ENCODE peak calls at places on chromosomes 7 and 10, in eight cellular contexts. Q, Y, W, A, Z, P, T and C are unnamed samples.

GRCh38 chr10:60964257-60965235 is 20.6 kb upstream of the RHOBTB1 start:
- DNase-seq in T (peak), P (peak), A (peak), Y (peak), W (peak), Q (peak), Z (peak), C (peak)

GRCh38 chr10:34046651-34047050 is 712.2 kb upstream of the NRP1 start:
- DNase-seq in T (no peak), Y (no peak), A (no peak), P (no peak), W (no peak), Z (no peak), Q (no peak), C (no peak)

GRCh38 chr10:75402486-75403143 is 1.1 kb upstream of the ZNF503 start:
- DNase-seq in W (peak), T (no peak), Y (peak), P (no peak), Z (peak), A (peak), Q (peak), C (peak)

GRCh38 chr10:129224065-129224464 is 243.0 kb upstream of the MGMT start:
- DNase-seq in A (no peak), Q (no peak), W (no peak), T (no peak), Y (no peak), P (no peak), Z (no peak), C (no peak)

GRCh38 chr7:24778543-24779282 is 21.4 kb upstream of the GSDME start:
- DNase-seq in Z (peak), A (no peak), Q (no peak), Y (no peak), W (no peak), T (peak), P (no peak), C (no peak)

GRCh38 chr10:119238577-119238976 is 31.2 kb downstream of the GRK5 start:
- DNase-seq in Z (no peak), Y (no peak), A (peak), P (no peak), Q (no peak), T (no peak), W (no peak), C (no peak)

GRCh38 chr7:115676080-115676479 is 354.5 kb downstream of the TFEC start:
- DNase-seq in W (peak), Q (no peak), Z (peak), Y (peak), A (no peak), P (no peak), T (peak), C (no peak)

GRCh38 chr10:25756784-25757183 is 177.2 kb upstream of the MYO3A start:
- DNase-seq in W (no peak), Q (no peak), T (no peak), A (no peak), P (no peak), Y (no peak), Z (no peak), C (no peak)

GRCh38 chr10:2972810-2973209 is 94.5 kb upstream of the PFKP start:
- DNase-seq in Z (no peak), P (no peak), W (no peak), Y (no peak), A (no peak), Q (no peak), T (no peak), C (no peak)

GRCh38 chr10:68053553-68053952 is 21.5 kb downstream of the HERC4 start:
- DNase-seq in W (no peak), T (no peak), Z (no peak), P (no peak), A (no peak), Y (no peak), Q (no peak), C (no peak)

GRCh38 chr7:99557196-99557607 is 1.2 kb upstream of the ZNF655 start:
- DNase-seq in Q (no peak), Z (no peak), Y (no peak), T (no peak), W (no peak), A (no peak), P (no peak), C (no peak)

GRCh38 chr7:76369011-76369410 is 10.2 kb upstream of the YWHAG start:
- DNase-seq in Y (no peak), W (no peak), Z (no peak), A (no peak), T (no peak), Q (no peak), P (no peak), C (no peak)

GRCh38 chr7:27204851-27205322 is 5.0 kb upstream of the HOXA13 start:
- DNase-seq in T (no peak), Q (no peak), P (no peak), W (no peak), Y (no peak), Z (no peak), A (no peak), C (no peak)

GRCh38 chr10:18216482-18216881 is 76.3 kb downstream of the CACNB2 start:
- DNase-seq in A (peak), W (no peak), Q (no peak), P (peak), Z (no peak), Y (peak), T (no peak), C (no peak)

GRCh38 chr10:133275683-133276092 is 980 bp downstream of the ADAM8 start:
- DNase-seq in Q (no peak), W (no peak), Y (no peak), P (no peak), A (no peak), Z (no peak), T (no peak), C (no peak)

GRCh38 chr7:80039255-80039884 is 95.3 kb upstream of the GNAI1 start:
- DNase-seq in Y (no peak), Z (no peak), P (no peak), Q (no peak), A (no peak), T (no peak), W (no peak), C (no peak)

GRCh38 chr7:143375298-143376034 is 5.7 kb upstream of the ZYX start:
- DNase-seq in Z (no peak), Y (no peak), T (no peak), A (no peak), P (no peak), Q (no peak), W (no peak), C (no peak)

GRCh38 chr7:27239780-27240731 is 2.5 kb upstream of the EVX1 start:
- DNase-seq in A (no peak), W (no peak), Z (no peak), T (no peak), Q (no peak), Y (no peak), P (no peak), C (no peak)

GRCh38 chr7:129362528-129362927 is 71.7 kb upstream of the STRIP2 start:
- DNase-seq in A (no peak), P (no peak), T (no peak), Y (no peak), W (no peak), Q (no peak), Z (no peak), C (no peak)

GRCh38 chr7:98294798-98295382 is 13.4 kb downstream of the BRI3 start:
- DNase-seq in T (no peak), Q (peak), A (peak), Z (no peak), P (peak), W (peak), Y (no peak), C (peak)

GRCh38 chr7:27997188-27997707 is 183.3 kb downstream of the JAZF1 start:
- DNase-seq in Q (no peak), Z (no peak), T (no peak), A (no peak), Y (no peak), W (no peak), P (no peak), C (no peak)

GRCh38 chr10:13829790-13830189 is 243.0 kb downstream of the PRPF18 start:
- DNase-seq in Y (no peak), Q (no peak), W (no peak), P (no peak), A (no peak), T (no peak), Z (no peak), C (no peak)

GRCh38 chr10:85612378-85612775 is 754.2 kb downstream of the GRID1 start:
- DNase-seq in T (no peak), Q (no peak), P (no peak), Z (no peak), W (no peak), Y (no peak), A (no peak), C (no peak)

GRCh38 chr7:150514748-150515222 is at the start of gene GIMAP7:
- DNase-seq in Q (no peak), P (no peak), T (no peak), Z (no peak), Y (no peak), A (no peak), W (peak), C (no peak)

GRCh38 chr7:84157171-84157570 is 37.4 kb downstream of the SEMA3A start:
- DNase-seq in W (no peak), Z (no peak), Y (no peak), P (no peak), Q (no peak), A (no peak), T (no peak), C (no peak)

GRCh38 chr7:131335639-131336400 is 8.1 kb downstream of the MKLN1 start:
- DNase-seq in T (no peak), W (no peak), P (no peak), Z (no peak), Y (no peak), Q (no peak), A (no peak), C (no peak)

GRCh38 chr10:132443605-132443997 is 46.6 kb downstream of the PWWP2B start:
- DNase-seq in A (peak), Y (no peak), Q (no peak), Z (no peak), T (no peak), W (peak), P (no peak), C (no peak)

GRCh38 chr10:38212460-38212859 is 118.3 kb downstream of the ZNF37A start:
- DNase-seq in W (no peak), Q (no peak), P (no peak), T (no peak), Y (no peak), A (no peak), Z (no peak), C (no peak)

GRCh38 chr10:55550241-55550640 is 749.2 kb upstream of the PCDH15 start:
- DNase-seq in W (no peak), Q (no peak), Y (no peak), A (no peak), Z (no peak), T (no peak), P (no peak), C (no peak)

GRCh38 chr10:19041176-19041575 is 7.4 kb upstream of the MALRD1 start:
- DNase-seq in T (no peak), Y (no peak), Z (no peak), Q (no peak), A (no peak), P (no peak), W (no peak), C (no peak)

GRCh38 chr10:113425596-113425995 is 127.3 kb upstream of the HABP2 start:
- DNase-seq in Y (no peak), T (no peak), A (no peak), Q (no peak), W (no peak), P (no peak), Z (no peak), C (no peak)

GRCh38 chr10:127695431-127695830 is 41.6 kb upstream of the FOXI2 start:
- DNase-seq in W (no peak), P (no peak), T (no peak), Y (no peak), Z (no peak), A (no peak), Q (no peak), C (no peak)

GRCh38 chr10:74967850-74968620 is 141.6 kb downstream of the KAT6B start:
- DNase-seq in Z (no peak), P (peak), Q (no peak), W (no peak), A (no peak), T (no peak), Y (no peak), C (no peak)

GRCh38 chr7:38316733-38317360 is 43.4 kb upstream of the TARP start:
- DNase-seq in P (no peak), Z (no peak), T (no peak), Y (no peak), A (no peak), Q (no peak), W (no peak), C (no peak)
- TF ChIP-seq EP300 in P (no peak), Z (no peak), T (no peak), Y (no peak), A (no peak), Q (no peak), W (no peak), C (no peak)

GRCh38 chr10:97371696-97372095 is 29.4 kb downstream of the RRP12 start:
- DNase-seq in Z (no peak), Q (no peak), Y (no peak), A (no peak), P (no peak), W (no peak), T (no peak), C (no peak)
- TF ChIP-seq EP300 in Z (no peak), Q (no peak), Y (no peak), A (no peak), P (no peak), W (no peak), T (no peak), C (no peak)

DNA sequence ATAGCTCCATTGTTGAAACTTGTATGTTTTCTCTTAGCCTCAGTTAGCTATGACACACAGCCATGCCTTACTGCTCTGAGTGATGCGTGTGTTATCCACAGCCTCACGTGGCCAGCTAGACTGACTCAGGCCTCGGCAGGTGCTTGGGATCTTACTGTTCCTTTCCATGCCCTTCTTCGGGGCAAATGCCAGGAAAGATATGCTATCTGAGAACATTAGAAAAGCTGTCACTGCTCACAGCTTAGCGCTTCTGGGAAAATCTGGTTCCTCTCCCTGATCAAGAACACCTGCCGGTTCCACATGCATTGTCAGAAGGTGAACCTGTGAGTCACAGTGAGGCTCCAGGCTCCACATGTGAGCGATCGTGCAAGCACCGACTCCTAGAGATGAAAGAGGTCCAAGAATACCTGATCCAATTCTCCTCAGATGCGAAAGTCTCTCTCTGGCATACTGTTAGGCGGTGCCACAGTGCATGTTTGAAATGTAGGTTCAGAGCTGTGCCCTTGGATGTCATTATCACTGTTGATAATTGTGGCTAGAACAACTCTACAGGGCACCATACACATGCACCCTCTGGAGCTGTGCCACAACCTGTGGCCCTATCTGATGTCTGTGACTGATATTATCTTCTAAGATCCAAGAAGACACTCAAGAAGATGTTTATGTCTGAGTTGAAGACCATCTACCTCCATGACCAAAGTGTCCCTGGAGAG is 247.8 kb upstream of the IGFBP3 start:
- DNase-seq in P (no peak), A (no peak), Y (no peak), Z (no peak), Q (no peak), T (no peak), W (no peak), C (no peak)
- TF ChIP-seq EP300 in P (no peak), A (no peak), Y (no peak), Z (no peak), Q (no peak), T (no peak), W (no peak), C (no peak)

DNA sequence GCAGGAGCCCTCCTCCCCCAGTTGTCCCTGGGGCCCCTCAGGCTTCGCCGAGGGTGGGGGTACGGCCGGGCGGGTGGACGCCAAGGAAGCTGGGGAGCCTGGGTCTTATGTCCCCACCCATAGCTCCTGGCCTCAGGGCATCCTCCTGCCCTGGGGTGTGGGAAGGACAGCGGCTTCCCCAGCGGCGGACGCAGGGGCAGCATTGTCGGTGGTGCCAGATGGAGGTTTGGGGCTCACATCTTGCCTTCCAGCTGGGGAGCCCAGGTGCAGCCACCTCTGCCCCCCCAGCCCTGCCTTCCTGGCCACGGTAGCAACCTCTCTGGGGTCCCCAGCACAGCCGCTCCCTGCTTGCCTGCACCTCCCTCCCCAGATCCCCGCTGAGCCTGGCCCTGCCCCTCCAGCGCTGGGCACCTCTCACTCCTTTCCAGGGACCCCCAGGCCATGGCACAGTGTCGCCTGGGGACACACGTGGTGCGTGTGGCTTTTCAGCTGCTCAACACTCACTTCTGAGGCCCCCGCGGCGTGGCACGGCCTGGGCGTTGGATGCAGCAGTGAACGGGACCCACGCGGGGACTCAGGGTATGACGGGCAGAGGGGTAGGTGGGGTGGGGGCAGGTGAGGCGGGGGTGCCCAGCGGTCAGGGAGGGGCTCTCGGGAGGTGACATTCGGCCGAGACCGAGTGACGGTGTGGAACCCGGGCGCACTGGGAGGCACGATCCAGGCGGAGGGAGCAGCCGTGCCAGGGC is 53.1 kb downstream of the UNCX start:
- DNase-seq in W (no peak), A (no peak), Q (no peak), T (no peak), Z (no peak), P (no peak), Y (no peak), C (no peak)
- TF ChIP-seq EP300 in W (no peak), A (no peak), Q (no peak), T (no peak), Z (no peak), P (no peak), Y (no peak), C (no peak)

DNA sequence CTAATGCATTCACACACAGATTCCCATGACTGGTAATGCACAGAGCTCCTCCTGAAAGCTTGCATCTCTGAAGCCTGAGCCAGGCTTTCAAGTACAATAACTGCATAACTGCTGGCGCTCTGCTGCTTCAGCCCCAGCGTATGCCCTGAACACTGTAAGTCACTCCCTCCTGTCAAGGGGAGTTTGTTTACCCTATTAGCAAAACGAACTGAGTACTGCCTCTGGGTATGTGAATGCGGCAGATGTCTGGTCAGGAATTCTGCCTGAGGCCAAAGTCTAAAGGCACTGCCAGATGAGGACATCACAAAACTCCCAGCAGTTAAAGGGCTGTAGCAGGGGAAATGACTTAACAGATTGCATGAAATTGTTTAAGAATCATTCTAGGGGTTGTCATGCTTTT is 97.7 kb downstream of the NRCAM start:
- DNase-seq in Y (no peak), P (peak), W (no peak), T (no peak), A (peak), Q (peak), Z (no peak), C (no peak)
- TF ChIP-seq EP300 in Y (no peak), P (peak), W (no peak), T (no peak), A (no peak), Q (peak), Z (no peak), C (no peak)